ENCODE peak calls at places on chromosomes 2 and 18, in seven cellular contexts. T, E, P, Q, B, U and A are unnamed samples.

GRCh38 chr18:47930086-47930843 is at the start of gene SMAD2:
- DNase-seq in T (peak), E (peak), P (peak), Q (peak), B (peak), U (peak), A (peak)

GRCh38 chr2:127320586-127321275 is 26.8 kb upstream of the ERCC3 start:
- DNase-seq in T (no peak), E (no peak), P (no peak), Q (no peak), B (no peak), U (no peak), A (no peak)

GRCh38 chr2:65081232-65081685 is 25.0 kb downstream of the CEP68 start:
- DNase-seq in T (no peak), E (no peak), P (no peak), Q (no peak), B (no peak), U (no peak), A (peak)

GRCh38 chr2:55309441-55309840 is 40.4 kb upstream of the MTIF2 start:
- DNase-seq in T (no peak), E (no peak), P (no peak), Q (no peak), B (peak), U (no peak), A (no peak)

GRCh38 chr2:122515731-122516130 is 760.3 kb downstream of the TSN start:
- DNase-seq in T (no peak), E (no peak), P (no peak), Q (no peak), B (no peak), U (no peak), A (no peak)

GRCh38 chr2:113755690-113756063 is 765 bp downstream of the SLC35F5 start:
- DNase-seq in T (no peak), E (no peak), P (no peak), Q (no peak), B (no peak), U (no peak), A (no peak)

GRCh38 chr2:98088261-98088660 is 1.3 kb downstream of the VWA3B start:
- DNase-seq in T (no peak), E (no peak), P (no peak), Q (peak), B (no peak), U (no peak), A (no peak)

GRCh38 chr2:6370753-6371152 is 495.0 kb downstream of the CMPK2 start:
- DNase-seq in T (no peak), E (no peak), P (no peak), Q (no peak), B (no peak), U (no peak), A (no peak)

GRCh38 chr2:8177550-8177949 is 504.3 kb upstream of the ID2 start:
- DNase-seq in T (no peak), E (no peak), P (no peak), Q (no peak), B (no peak), U (no peak), A (no peak)

GRCh38 chr2:206915136-206915535 is 24.2 kb upstream of the CPO start:
- DNase-seq in T (no peak), E (no peak), P (no peak), Q (no peak), B (peak), U (no peak), A (no peak)

GRCh38 chr2:185463481-185463880 is 275.1 kb upstream of the FSIP2 start:
- DNase-seq in T (no peak), E (no peak), P (no peak), Q (no peak), B (no peak), U (no peak), A (no peak)

GRCh38 chr2:174952607-174953006 is 52.6 kb downstream of the CHN1 start:
- DNase-seq in T (no peak), E (peak), P (no peak), Q (no peak), B (no peak), U (no peak), A (no peak)

GRCh38 chr2:898319-898718 is 52.3 kb upstream of the SNTG2 start:
- DNase-seq in T (no peak), E (no peak), P (no peak), Q (no peak), B (no peak), U (no peak), A (no peak)

GRCh38 chr2:128474014-128474961 is 155.6 kb upstream of the HS6ST1 start:
- DNase-seq in T (no peak), E (no peak), P (no peak), Q (peak), B (no peak), U (peak), A (no peak)

GRCh38 chr2:111656893-111657292 is 227.1 kb downstream of the ANAPC1 start:
- DNase-seq in T (no peak), E (no peak), P (no peak), Q (no peak), B (no peak), U (no peak), A (no peak)

GRCh38 chr18:48161911-48162698 is 231.6 kb upstream of the SMAD2 start:
- DNase-seq in T (no peak), E (peak), P (no peak), Q (no peak), B (peak), U (peak), A (no peak)

GRCh38 chr2:67514515-67514914 is 117.4 kb downstream of the ETAA1 start:
- DNase-seq in T (no peak), E (no peak), P (no peak), Q (no peak), B (peak), U (no peak), A (no peak)

GRCh38 chr2:228126401-228126800 is 55.1 kb downstream of the SPHKAP start:
- DNase-seq in T (no peak), E (no peak), P (no peak), Q (no peak), B (no peak), U (no peak), A (no peak)

GRCh38 chr2:64479259-64480198 is 25.6 kb downstream of the LGALSL start:
- DNase-seq in T (no peak), E (peak), P (no peak), Q (no peak), B (no peak), U (no peak), A (no peak)

GRCh38 chr2:145006957-145007672 is 487.2 kb upstream of the ZEB2 start:
- DNase-seq in T (peak), E (no peak), P (no peak), Q (no peak), B (peak), U (peak), A (peak)

GRCh38 chr18:2050702-2051201 is 520.6 kb downstream of the METTL4 start:
- DNase-seq in T (no peak), E (peak), P (no peak), Q (no peak), B (peak), U (no peak), A (no peak)

GRCh38 chr2:74902281-74902860 is 56.1 kb upstream of the POLE4 start:
- DNase-seq in T (no peak), E (no peak), P (peak), Q (no peak), B (no peak), U (no peak), A (no peak)

GRCh38 chr18:56166914-56167313 is 471.5 kb downstream of the TXNL1 start:
- DNase-seq in T (no peak), E (no peak), P (no peak), Q (no peak), B (no peak), U (no peak), A (no peak)